ENCODE peak calls at places on chromosomes 6 and 20, in eight cellular contexts. F, E, I, M, O, W, X and Z are unnamed samples.

GRCh38 chr20:22999756-23000155 is 35.4 kb upstream of the SSTR4 start:
- DNase-seq in M (no peak), O (peak; percentile 84), F (peak; percentile 33), W (peak; percentile 55), E (no peak), I (no peak), X (no peak), Z (no peak)

GRCh38 chr6:21022343-21023107 is 488.3 kb downstream of the CDKAL1 start:
- DNase-seq in F (peak; percentile 40), O (no peak), W (peak; percentile 98), E (no peak), X (peak; percentile 79), I (no peak), M (no peak), Z (peak; percentile 86)

GRCh38 chr6:12890171-12890790 is 173.7 kb downstream of the PHACTR1 start:
- DNase-seq in E (no peak), O (peak; percentile 17), F (peak; percentile 12), I (peak; percentile 29), X (no peak), M (no peak), W (no peak), Z (no peak)

GRCh38 chr6:89281779-89282246 is 33.3 kb downstream of the GABRR2 start:
- DNase-seq in O (peak; percentile 57), I (peak; percentile 58), M (no peak), W (peak; percentile 22), E (no peak), F (peak; percentile 47), X (peak; percentile 55), Z (peak; percentile 16)

GRCh38 chr6:132491303-132491702 is 21.6 kb downstream of the STX7 start:
- DNase-seq in W (no peak), O (no peak), X (peak; percentile 61), F (peak; percentile 76), M (no peak), I (peak; percentile 43), E (no peak), Z (peak; percentile 60)

GRCh38 chr20:39986231-39986904 is 702.7 kb downstream of the MAFB start:
- DNase-seq in I (no peak), W (peak; percentile 48), E (no peak), O (peak; percentile 3), F (peak; percentile 58), X (peak; percentile 12), M (no peak), Z (peak; percentile 45)

GRCh38 chr6:94636780-94637385 is 940.5 kb upstream of the MANEA start:
- DNase-seq in O (peak; percentile 33), E (no peak), F (peak; percentile 55), M (no peak), I (peak; percentile 1), X (peak; percentile 0), W (peak; percentile 65), Z (no peak)

GRCh38 chr6:108667984-108668383 is 107.3 kb downstream of the FOXO3 start:
- DNase-seq in W (no peak), E (no peak), F (peak; percentile 83), X (peak; percentile 55), M (no peak), I (no peak), O (no peak), Z (peak; percentile 51)

GRCh38 chr6:137637161-137637560 is 143.0 kb upstream of the OLIG3 start:
- DNase-seq in O (peak; percentile 35), F (peak; percentile 100), E (no peak), I (no peak), X (peak; percentile 98), W (peak; percentile 84), M (no peak), Z (peak; percentile 100)

GRCh38 chr20:13373400-13373799 is 152.3 kb downstream of the ISM1 start:
- DNase-seq in O (no peak), I (no peak), E (no peak), W (no peak), X (no peak), M (no peak), F (no peak), Z (no peak)

GRCh38 chr6:129183681-129184216 is 300.8 kb downstream of the LAMA2 start:
- DNase-seq in O (no peak), F (peak; percentile 58), I (no peak), W (peak; percentile 94), X (peak; percentile 56), M (no peak), E (no peak), Z (peak; percentile 60)

GRCh38 chr6:145534986-145535385 is 200.3 kb downstream of the EPM2A start:
- DNase-seq in F (no peak), W (no peak), I (no peak), X (no peak), E (no peak), O (no peak), M (no peak), Z (no peak)

GRCh38 chr6:105991561-105992314 is 94.4 kb upstream of the PRDM1 start:
- DNase-seq in M (no peak), O (no peak), X (no peak), I (peak; percentile 31), F (peak; percentile 7), E (no peak), W (peak; percentile 40), Z (no peak)

GRCh38 chr20:45312241-45312640 is 4.1 kb upstream of the MATN4 start:
- DNase-seq in M (no peak), X (no peak), E (no peak), O (no peak), W (no peak), F (no peak), I (no peak), Z (no peak)

GRCh38 chr20:45309075-45309474 is 976 bp upstream of the MATN4 start:
- DNase-seq in E (no peak), F (no peak), O (no peak), X (no peak), I (no peak), M (no peak), W (no peak), Z (no peak)

GRCh38 chr20:45313065-45313695 is 5.1 kb upstream of the MATN4 start:
- DNase-seq in F (no peak), X (no peak), M (no peak), I (no peak), W (no peak), O (no peak), E (no peak), Z (no peak)

GRCh38 chr20:45313943-45314342 is 5.8 kb upstream of the MATN4 start:
- DNase-seq in O (no peak), F (no peak), W (no peak), M (no peak), X (no peak), I (no peak), E (no peak), Z (no peak)

DNA sequence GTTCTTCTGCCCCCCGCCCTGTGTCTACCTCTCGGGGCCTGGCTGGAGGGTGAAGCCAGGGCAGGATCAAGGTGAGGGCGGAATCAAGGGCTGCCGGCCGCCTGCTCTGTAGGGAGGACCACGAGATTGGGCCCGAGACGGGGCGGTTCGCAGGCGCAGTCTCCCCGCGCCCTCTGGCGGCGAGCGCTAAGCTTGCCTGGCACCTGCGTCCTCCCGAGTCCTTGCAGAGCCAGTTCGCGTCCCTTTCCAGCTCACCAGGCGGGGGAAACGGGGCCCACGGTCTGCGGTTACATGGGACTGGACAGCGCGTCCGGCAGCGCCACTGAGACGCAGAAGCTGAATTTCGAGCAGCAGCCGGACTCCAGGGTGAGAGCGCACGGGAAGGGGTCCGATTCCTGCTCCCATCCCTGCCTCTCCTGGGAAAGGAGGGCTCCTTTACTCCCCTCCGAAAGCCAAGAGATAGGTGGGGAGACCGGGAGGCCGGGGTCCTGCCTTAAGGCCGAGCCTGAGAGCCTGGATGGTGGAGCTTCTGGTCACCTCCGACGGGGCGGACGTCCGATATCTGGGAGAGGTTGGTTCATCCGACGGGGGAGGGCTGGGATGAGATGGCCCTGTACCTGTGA is 3.6 kb upstream of the MATN4 start:
- DNase-seq in O (peak; percentile 75), X (peak; percentile 60), M (peak; percentile 71), I (peak; percentile 25), E (no peak), W (peak; percentile 22), F (peak; percentile 63), Z (peak; percentile 40)
- H3K4me3 ChIP-seq in O (no peak overlapping the region), X (no peak overlapping the region), M (no peak overlapping the region), I (no peak overlapping the region), E (no peak overlapping the region), W (no peak overlapping the region), F (no peak overlapping the region), Z (no peak overlapping the region)

GRCh38 chr6:148760143-148760505 is 13.3 kb downstream of the UST start:
- DNase-seq in F (no peak), E (no peak), M (no peak), I (no peak), X (no peak), O (no peak), W (no peak), Z (no peak)
- H3K4me3 ChIP-seq in F (no peak overlapping the region), E (peak overlapping the region; percentile 56), M (no peak overlapping the region), I (peak overlapping the region; percentile 56), X (no peak overlapping the region), O (no peak overlapping the region), W (no peak overlapping the region), Z (peak overlapping the region; percentile 39)

GRCh38 chr6:47698342-47698787 is at the start of gene ADGRF4:
- DNase-seq in I (no peak), M (no peak), W (peak; percentile 99), E (no peak), O (peak; percentile 82), X (peak; percentile 81), F (peak; percentile 91), Z (peak; percentile 74)

GRCh38 chr6:47700596-47700995 is 2.2 kb downstream of the ADGRF4 start:
- DNase-seq in O (no peak), X (no peak), W (peak; percentile 65), F (no peak), E (no peak), M (no peak), I (no peak), Z (no peak)

GRCh38 chr6:47700051-47700450 is 1.7 kb downstream of the ADGRF4 start:
- DNase-seq in O (peak; percentile 30), X (peak; percentile 75), I (no peak), W (peak; percentile 100), M (no peak), E (no peak), F (peak; percentile 76), Z (peak; percentile 52)

GRCh38 chr6:47701374-47701773 is 3.0 kb downstream of the ADGRF4 start:
- DNase-seq in W (peak; percentile 92), M (no peak), F (no peak), I (no peak), O (peak; percentile 17), X (no peak), E (no peak), Z (no peak)

GRCh38 chr6:47697925-47698324 is 455 bp upstream of the ADGRF4 start:
- DNase-seq in F (no peak), E (no peak), I (no peak), X (no peak), M (no peak), O (no peak), W (no peak), Z (no peak)
- H3K4me3 ChIP-seq in F (no peak overlapping the region), E (no peak overlapping the region), I (no peak overlapping the region), X (no peak overlapping the region), M (no peak overlapping the region), O (no peak overlapping the region), W (no peak overlapping the region), Z (no peak overlapping the region)

DNA sequence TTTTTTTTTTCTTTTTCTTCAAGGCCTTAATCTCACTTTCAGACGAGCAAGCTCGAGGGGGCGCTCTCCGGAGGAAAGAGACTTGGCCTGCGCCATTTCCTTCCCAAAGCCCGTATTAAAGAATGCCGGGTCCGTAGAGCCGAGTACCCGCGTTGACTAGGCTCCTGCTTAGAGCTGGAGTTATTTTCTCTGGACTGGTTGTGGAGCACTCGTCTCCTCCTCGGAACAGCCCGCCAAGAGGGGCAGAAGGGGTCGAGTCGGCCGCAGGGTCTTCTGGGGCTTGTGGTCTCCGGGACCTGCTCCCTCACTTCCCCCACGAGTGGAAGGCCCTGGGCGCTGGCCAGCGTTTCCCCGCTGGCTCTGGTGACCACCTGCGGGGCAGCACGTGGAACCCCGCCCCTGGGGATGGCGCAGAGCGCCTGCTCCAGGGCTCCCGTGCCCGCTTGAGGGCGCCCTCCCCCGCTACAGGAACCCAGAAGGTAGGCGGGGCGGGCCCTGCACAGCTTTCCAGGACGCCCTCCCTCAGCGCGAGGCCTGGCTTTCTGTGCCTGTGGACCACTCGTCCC is 2.7 kb upstream of the MEI4 start:
- DNase-seq in O (no peak), E (no peak), I (no peak), X (no peak), M (no peak), F (peak; percentile 23), W (no peak), Z (no peak)
- H3K4me3 ChIP-seq in O (no peak overlapping the region), E (peak overlapping the region; percentile 43), I (no peak overlapping the region), X (no peak overlapping the region), M (no peak overlapping the region), F (peak overlapping the region; percentile 17), W (no peak overlapping the region), Z (no peak overlapping the region)